ENCODE peak calls at places on chromosome 6, in four cellular contexts. N is cardiac fibroblast, B is Panc1, C is astrocyte of the cerebellum. J is an unnamed sample.

GRCh38 chr6:87808005-87808757 is 106.1 kb upstream of the AKIRIN2 start:
- DNase-seq in N (peak), B (peak), C (no peak), J (peak)

GRCh38 chr6:110207652-110208051 is 27.4 kb downstream of the CDC40 start:
- DNase-seq in N (no peak), B (no peak), C (no peak), J (no peak)

GRCh38 chr6:135922170-135922569 is 70.7 kb downstream of the PDE7B start:
- DNase-seq in N (peak), B (peak), C (peak), J (peak)

GRCh38 chr6:158536891-158537798 is 22.7 kb upstream of the TMEM181 start:
- DNase-seq in N (no peak), B (no peak), C (no peak), J (peak)

GRCh38 chr6:89797317-89797716 is 22.3 kb downstream of the MDN1 start:
- DNase-seq in N (peak), B (no peak), C (peak), J (peak)

GRCh38 chr6:36928547-36928918 is 26.0 kb upstream of the PI16 start:
- DNase-seq in N (no peak), B (no peak), C (no peak), J (no peak)

GRCh38 chr6:168297643-168298042 is 21.9 kb downstream of the DACT2 start:
- DNase-seq in N (no peak), B (no peak), C (no peak), J (no peak)

GRCh38 chr6:34671801-34672656 is 24.5 kb downstream of the ILRUN start:
- DNase-seq in N (peak), B (no peak), C (no peak), J (peak)

GRCh38 chr6:107704377-107705013 is 119.6 kb downstream of the SCML4 start:
- DNase-seq in N (peak), B (peak), C (peak), J (peak)

GRCh38 chr6:134735461-134735860 is 214.4 kb downstream of the ALDH8A1 start:
- DNase-seq in N (no peak), B (no peak), C (no peak), J (peak)

GRCh38 chr6:30615219-30615957 is 1.7 kb downstream of the PPP1R10 start:
- DNase-seq in N (peak), B (no peak), C (peak), J (peak)

GRCh38 chr6:138769102-138769676 is 4.4 kb upstream of the CCDC28A start:
- DNase-seq in N (no peak), B (no peak), C (no peak), J (no peak)

GRCh38 chr6:132537977-132538376 is at the start of gene TAAR9:
- DNase-seq in N (no peak), B (no peak), C (no peak), J (no peak)

GRCh38 chr6:133606833-133607232 is 282.1 kb upstream of the TCF21 start:
- DNase-seq in N (no peak), B (no peak), C (no peak), J (no peak)

GRCh38 chr6:86961432-86962200 is 24.3 kb downstream of the HTR1E start:
- DNase-seq in N (no peak), B (no peak), C (peak), J (no peak)

GRCh38 chr6:117263353-117263927 is 1.9 kb upstream of the VGLL2 start:
- DNase-seq in N (no peak), B (no peak), C (no peak), J (no peak)

GRCh38 chr6:145651988-145652387 is 83.3 kb downstream of the EPM2A start:
- DNase-seq in N (no peak), B (no peak), C (no peak), J (no peak)

GRCh38 chr6:11230158-11231107 is 2.0 kb downstream of the NEDD9 start:
- DNase-seq in N (peak), B (no peak), C (no peak), J (no peak)

GRCh38 chr6:157241411-157241979 is 81.8 kb downstream of the TMEM242 start:
- DNase-seq in N (no peak), B (no peak), C (no peak), J (no peak)

GRCh38 chr6:53795702-53796450 is 1.1 kb downstream of the LRRC1 start:
- DNase-seq in N (peak), B (no peak), C (no peak), J (no peak)

GRCh38 chr6:11609324-11610071 is 71.9 kb downstream of the TMEM170B start:
- DNase-seq in N (peak), B (no peak), C (peak), J (peak)

GRCh38 chr6:56699066-56699654 is 56.5 kb upstream of the DST start:
- DNase-seq in N (peak), B (no peak), C (no peak), J (peak)

GRCh38 chr6:130513770-130514169 is 148.0 kb downstream of the TMEM200A start:
- DNase-seq in N (peak), B (no peak), C (peak), J (peak)

GRCh38 chr6:33426590-33427563 is 7.0 kb downstream of the SYNGAP1 start:
- DNase-seq in N (peak), B (no peak), C (no peak), J (no peak)

GRCh38 chr6:148881593-148882311 is 134.9 kb downstream of the UST start:
- DNase-seq in N (no peak), B (no peak), C (no peak), J (no peak)

GRCh38 chr6:27081931-27082330 is 165.6 kb upstream of the PRSS16 start:
- DNase-seq in N (no peak), B (no peak), C (no peak), J (no peak)

GRCh38 chr6:193773-194310 is 98.4 kb upstream of the DUSP22 start:
- DNase-seq in N (no peak), B (no peak), C (no peak), J (no peak)

GRCh38 chr6:150567360-150567759 is 32.3 kb upstream of the PLEKHG1 start:
- DNase-seq in N (no peak), B (no peak), C (no peak), J (no peak)

GRCh38 chr6:128641701-128642100 is 121.3 kb upstream of the PTPRK start:
- DNase-seq in N (peak), B (no peak), C (no peak), J (peak)

GRCh38 chr6:49551126-49551865 is 828 bp downstream of the C6orf141 start:
- DNase-seq in N (peak), B (no peak), C (no peak), J (no peak)

GRCh38 chr6:101541873-101542272 is 148.4 kb downstream of the GRIK2 start:
- DNase-seq in N (no peak), B (no peak), C (no peak), J (no peak)

GRCh38 chr6:89547286-89547685 is 91.3 kb downstream of the LYRM2 start:
- DNase-seq in N (no peak), B (no peak), C (no peak), J (no peak)

GRCh38 chr6:79586548-79586947 is 44.6 kb upstream of the SH3BGRL2 start:
- DNase-seq in N (peak), B (no peak), C (no peak), J (peak)

GRCh38 chr6:74347161-74347560 is 651.2 kb downstream of the CD109 start:
- DNase-seq in N (no peak), B (no peak), C (no peak), J (no peak)

GRCh38 chr6:122845916-122846632 is 57.0 kb downstream of the SMPDL3A start:
- DNase-seq in N (peak), B (no peak), C (no peak), J (peak)

GRCh38 chr6:44464051-44464450 is 76.5 kb downstream of the CDC5L start:
- DNase-seq in N (no peak), B (no peak), C (no peak), J (no peak)

GRCh38 chr6:63881791-63882190 is 246.2 kb downstream of the PHF3 start:
- DNase-seq in N (no peak), B (no peak), C (no peak), J (no peak)

GRCh38 chr6:63883597-63883996 is 248.0 kb downstream of the PHF3 start:
- DNase-seq in N (no peak), B (no peak), C (no peak), J (no peak)

GRCh38 chr6:63887011-63887751 is 251.6 kb downstream of the PHF3 start:
- DNase-seq in N (no peak), B (no peak), C (no peak), J (no peak)

DNA sequence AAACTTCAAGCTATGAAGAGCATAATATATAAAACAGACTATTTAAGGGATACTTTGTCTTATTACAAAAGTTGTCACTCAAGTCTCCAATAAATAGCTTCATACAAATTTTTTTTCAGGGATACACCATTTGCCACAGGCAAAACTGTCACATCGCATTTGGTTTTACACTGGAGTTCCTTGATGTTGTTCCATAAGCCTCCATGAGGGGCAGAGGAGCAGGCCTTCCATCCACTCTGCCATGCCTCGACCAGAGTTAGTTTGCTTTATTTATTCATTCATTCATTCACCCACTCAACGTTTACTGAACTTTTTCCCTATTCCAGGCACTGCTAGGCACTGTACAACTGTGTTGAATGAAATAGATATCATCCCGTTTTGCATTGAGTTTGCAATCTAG is 246.6 kb downstream of the PHF3 start:
- DNase-seq in N (no peak), B (peak), C (no peak), J (no peak)
- TF ChIP-seq CTCF in N (peak), B (peak), C (peak), J (peak)

DNA sequence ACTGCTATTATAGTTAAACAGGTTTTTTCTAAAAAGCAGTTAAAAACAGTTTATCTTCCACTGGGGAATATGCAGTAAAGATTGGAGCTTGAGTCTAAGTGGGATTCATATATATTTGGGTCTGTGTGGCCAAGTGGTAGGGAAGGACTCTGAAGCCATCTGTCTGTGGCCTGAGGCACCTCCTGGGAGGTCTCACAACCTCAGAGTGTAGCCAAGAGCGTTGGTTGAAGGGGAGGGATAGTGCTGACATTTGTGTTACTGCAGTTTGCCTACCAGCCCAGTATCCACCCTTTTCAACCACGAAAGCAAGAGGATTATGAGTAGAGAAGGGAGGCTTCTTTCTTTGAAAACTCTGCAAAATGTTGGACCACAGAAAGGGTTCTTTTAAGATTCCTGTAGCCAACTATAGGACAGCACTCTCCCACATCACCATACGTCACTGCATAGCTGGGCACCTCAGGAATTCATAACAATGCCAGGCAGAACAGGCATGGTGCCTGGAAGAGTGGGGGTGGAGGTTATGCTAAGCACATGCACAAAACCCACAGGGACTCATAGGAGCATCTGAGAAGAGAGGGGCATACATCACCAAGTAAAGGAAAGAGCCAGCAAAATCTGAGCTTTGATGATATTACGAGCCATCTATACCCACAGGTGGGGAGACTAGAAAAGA is 90.5 kb upstream of the HEY2 start:
- DNase-seq in N (no peak), B (no peak), C (peak), J (no peak)
- H3K4me3 ChIP-seq in N (no peak), B (no peak), C (no peak), J (no peak)

DNA sequence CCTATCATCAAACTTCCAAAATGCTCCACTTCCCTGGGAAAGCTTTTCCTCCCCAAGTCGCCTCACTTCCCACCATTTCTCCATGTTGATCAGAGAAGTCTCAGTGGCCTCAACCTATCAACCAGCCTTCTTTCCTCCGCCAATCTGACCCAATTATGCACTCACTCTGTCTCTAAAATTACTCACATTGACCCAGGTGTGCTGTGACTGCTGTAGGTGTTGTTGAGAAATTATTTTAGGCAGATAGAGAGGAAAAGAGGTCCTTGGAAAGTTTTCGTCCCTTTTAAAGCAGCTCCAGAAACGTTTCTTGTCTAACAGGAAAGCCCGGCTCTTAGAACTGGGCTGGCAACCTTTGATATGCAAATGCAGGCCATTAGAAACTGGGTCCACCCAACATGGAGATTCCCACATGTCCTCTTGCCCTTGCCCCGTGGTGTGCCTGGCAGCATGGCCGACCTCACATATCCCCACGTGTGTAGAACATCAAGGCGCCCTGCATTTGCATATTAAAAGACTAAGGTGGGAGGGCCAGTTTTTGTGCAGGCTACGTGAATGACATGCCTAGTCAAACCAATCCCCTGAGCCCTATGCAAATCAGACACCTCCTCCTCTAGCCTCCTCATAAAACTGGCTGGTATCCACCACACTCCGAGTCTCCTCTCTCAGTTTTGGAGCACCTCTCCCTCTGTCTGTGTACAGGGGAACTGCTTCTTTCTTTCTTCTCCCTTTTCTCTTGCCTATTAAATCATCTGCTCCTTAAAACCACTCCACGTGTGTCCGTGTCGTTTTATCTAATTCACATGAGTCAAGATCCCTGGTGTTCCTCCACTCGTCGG is 12.9 kb downstream of the IPCEF1 start:
- DNase-seq in N (peak), B (no peak), C (peak), J (peak)
- TF ChIP-seq CTCF in N (peak), B (peak), C (peak), J (peak)

GRCh38 chr6:1624071-1624847 is 14.5 kb downstream of the FOXC1 start:
- DNase-seq in N (no peak), B (no peak), C (no peak), J (no peak)

GRCh38 chr6:1624848-1625341 is 15.2 kb downstream of the FOXC1 start:
- DNase-seq in N (peak), B (no peak), C (no peak), J (no peak)

GRCh38 chr6:1622220-1622841 is 12.6 kb downstream of the FOXC1 start:
- DNase-seq in N (no peak), B (no peak), C (no peak), J (no peak)

GRCh38 chr6:1622851-1623768 is 13.4 kb downstream of the FOXC1 start:
- DNase-seq in N (no peak), B (no peak), C (no peak), J (no peak)

DNA sequence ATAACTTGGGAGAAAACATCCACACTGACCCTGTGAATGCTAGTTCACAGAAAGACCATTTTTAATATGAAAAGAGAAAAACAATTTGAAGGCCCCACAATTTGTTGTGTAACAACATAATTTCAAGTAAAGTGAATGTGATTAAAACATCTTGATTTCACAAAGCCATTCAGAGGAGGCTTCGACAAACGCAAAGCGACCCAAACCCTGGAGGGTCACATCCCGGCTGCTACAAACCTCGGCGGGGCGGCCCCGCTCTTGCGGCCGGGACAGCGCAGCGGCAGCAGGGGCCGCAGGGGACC is 14.0 kb downstream of the FOXC1 start:
- DNase-seq in N (no peak), B (no peak), C (no peak), J (no peak)
- H3K4me3 ChIP-seq in N (no peak), B (no peak), C (peak), J (no peak)

GRCh38 chr6:2989332-2990178 is 10.1 kb upstream of the NQO2 start:
- DNase-seq in N (peak), B (peak), C (peak), J (peak)
- TF ChIP-seq CTCF in N (no peak), B (peak), C (no peak), J (no peak)

DNA sequence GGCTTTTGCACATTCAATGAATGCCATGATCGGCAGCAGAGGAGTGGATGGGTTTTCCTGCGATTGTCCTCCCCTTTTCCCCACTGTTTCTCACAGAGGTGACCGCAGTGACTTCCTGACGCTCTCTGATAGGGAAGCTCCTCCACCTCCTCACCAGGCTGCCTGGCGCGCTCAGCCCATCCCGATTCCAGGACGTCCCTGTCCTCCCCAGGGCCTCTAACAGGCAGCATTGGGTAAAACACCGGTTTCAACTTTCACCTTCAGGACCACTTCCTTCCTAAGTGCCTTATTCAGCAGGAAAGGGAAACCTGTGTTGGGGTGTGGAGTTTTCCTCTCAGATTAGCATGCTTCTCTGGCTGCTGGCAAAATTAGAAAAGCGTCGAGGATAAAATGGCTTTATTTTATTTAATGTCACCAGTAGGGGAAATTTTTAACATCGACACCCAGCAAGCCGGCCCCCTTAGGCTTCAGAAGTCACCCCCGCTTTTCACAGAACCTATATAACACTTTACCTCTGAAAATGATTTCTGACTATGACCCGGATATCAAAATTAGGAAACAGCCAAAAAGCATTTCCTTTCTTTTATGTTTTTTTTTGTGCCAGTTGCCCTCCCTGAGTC is 570.4 kb upstream of the GJE1 start:
- DNase-seq in N (no peak), B (no peak), C (no peak), J (no peak)
- H3K4me3 ChIP-seq in N (peak), B (peak), C (no peak), J (no peak)

GRCh38 chr6:152716322-152716721 is 18.6 kb downstream of the MYCT1 start:
- DNase-seq in N (peak), B (no peak), C (no peak), J (no peak)
- TF ChIP-seq CTCF in N (peak), B (peak), C (no peak), J (peak)